ENCODE peak calls at places on chromosome 12, in nine cellular contexts. One of them, this sample, is unnamed.

GRCh38 chr12:45599196-45599595 is 130.3 kb upstream of the ARID2 start:
- DNase-seq in NCI-H1105 treated with DMSO at 0.1 percent for 48 hours: no peak
- DNase-seq in AG08395: no peak
- DNase-seq in H54: no peak
- DNase-seq in RWPE1: no peak
- DNase-seq in Kasumi-1: no peak
- DNase-seq in stimulated activated CD4-positive, alpha-beta T cell treated with anti-CD3 and anti-CD28 coated beads, Interleukin-12 subunit alpha, Interleukin-12 subunit beta, amount 100 ng/mL, for 24 hours: no peak
- DNase-seq in epithelial cell of proximal tubule: no peak
- DNase-seq in anterior cingulate cortex: no peak
- DNase-seq in this sample: no peak

GRCh38 chr12:30457621-30458289 is 237.9 kb downstream of the IPO8 start:
- DNase-seq in NCI-H1105 treated with DMSO at 0.1 percent for 48 hours: peak; percentile 27
- DNase-seq in AG08395: peak; percentile 73
- DNase-seq in H54: peak; percentile 42
- DNase-seq in RWPE1: peak; percentile 49
- DNase-seq in Kasumi-1: peak; percentile 67
- DNase-seq in stimulated activated CD4-positive, alpha-beta T cell treated with anti-CD3 and anti-CD28 coated beads, Interleukin-12 subunit alpha, Interleukin-12 subunit beta, amount 100 ng/mL, for 24 hours: no peak
- DNase-seq in epithelial cell of proximal tubule: no peak
- DNase-seq in anterior cingulate cortex: no peak
- DNase-seq in this sample: no peak

GRCh38 chr12:129193263-129193871 is 340.1 kb downstream of the GLT1D1 start:
- DNase-seq in NCI-H1105 treated with DMSO at 0.1 percent for 48 hours: no peak
- DNase-seq in AG08395: no peak
- DNase-seq in H54: no peak
- DNase-seq in RWPE1: no peak
- DNase-seq in Kasumi-1: peak; percentile 11
- DNase-seq in stimulated activated CD4-positive, alpha-beta T cell treated with anti-CD3 and anti-CD28 coated beads, Interleukin-12 subunit alpha, Interleukin-12 subunit beta, amount 100 ng/mL, for 24 hours: no peak
- DNase-seq in epithelial cell of proximal tubule: no peak
- DNase-seq in anterior cingulate cortex: no peak
- DNase-seq in this sample: peak; percentile 33

GRCh38 chr12:114885501-114885900 is 201.5 kb upstream of the TBX3 start:
- DNase-seq in NCI-H1105 treated with DMSO at 0.1 percent for 48 hours: no peak
- DNase-seq in AG08395: no peak
- DNase-seq in H54: no peak
- DNase-seq in RWPE1: no peak
- DNase-seq in Kasumi-1: no peak
- DNase-seq in stimulated activated CD4-positive, alpha-beta T cell treated with anti-CD3 and anti-CD28 coated beads, Interleukin-12 subunit alpha, Interleukin-12 subunit beta, amount 100 ng/mL, for 24 hours: no peak
- DNase-seq in epithelial cell of proximal tubule: no peak
- DNase-seq in anterior cingulate cortex: no peak
- DNase-seq in this sample: no peak

GRCh38 chr12:33876618-33877017 is 145.7 kb upstream of the ALG10 start:
- DNase-seq in NCI-H1105 treated with DMSO at 0.1 percent for 48 hours: no peak
- DNase-seq in AG08395: no peak
- DNase-seq in H54: no peak
- DNase-seq in RWPE1: no peak
- DNase-seq in Kasumi-1: no peak
- DNase-seq in stimulated activated CD4-positive, alpha-beta T cell treated with anti-CD3 and anti-CD28 coated beads, Interleukin-12 subunit alpha, Interleukin-12 subunit beta, amount 100 ng/mL, for 24 hours: no peak
- DNase-seq in epithelial cell of proximal tubule: no peak
- DNase-seq in anterior cingulate cortex: no peak
- DNase-seq in this sample: no peak

GRCh38 chr12:51797301-51797700 is 51.2 kb downstream of the FIGNL2 start:
- DNase-seq in NCI-H1105 treated with DMSO at 0.1 percent for 48 hours: no peak
- DNase-seq in AG08395: no peak
- DNase-seq in H54: no peak
- DNase-seq in RWPE1: no peak
- DNase-seq in Kasumi-1: no peak
- DNase-seq in stimulated activated CD4-positive, alpha-beta T cell treated with anti-CD3 and anti-CD28 coated beads, Interleukin-12 subunit alpha, Interleukin-12 subunit beta, amount 100 ng/mL, for 24 hours: no peak
- DNase-seq in epithelial cell of proximal tubule: no peak
- DNase-seq in anterior cingulate cortex: no peak
- DNase-seq in this sample: no peak

GRCh38 chr12:25495336-25496097 is 57.6 kb downstream of the LMNTD1 start:
- DNase-seq in NCI-H1105 treated with DMSO at 0.1 percent for 48 hours: no peak
- DNase-seq in AG08395: peak; percentile 64
- DNase-seq in H54: peak; percentile 23
- DNase-seq in RWPE1: peak; percentile 47
- DNase-seq in Kasumi-1: no peak
- DNase-seq in stimulated activated CD4-positive, alpha-beta T cell treated with anti-CD3 and anti-CD28 coated beads, Interleukin-12 subunit alpha, Interleukin-12 subunit beta, amount 100 ng/mL, for 24 hours: no peak
- DNase-seq in epithelial cell of proximal tubule: peak; percentile 93
- DNase-seq in anterior cingulate cortex: no peak
- DNase-seq in this sample: no peak

GRCh38 chr12:40236357-40236850 is 11.6 kb downstream of the LRRK2 start:
- DNase-seq in NCI-H1105 treated with DMSO at 0.1 percent for 48 hours: no peak
- DNase-seq in AG08395: no peak
- DNase-seq in H54: no peak
- DNase-seq in RWPE1: no peak
- DNase-seq in Kasumi-1: no peak
- DNase-seq in stimulated activated CD4-positive, alpha-beta T cell treated with anti-CD3 and anti-CD28 coated beads, Interleukin-12 subunit alpha, Interleukin-12 subunit beta, amount 100 ng/mL, for 24 hours: no peak
- DNase-seq in epithelial cell of proximal tubule: no peak
- DNase-seq in anterior cingulate cortex: no peak
- DNase-seq in this sample: no peak

This sample was measured in MM.1S.